ENCODE peak calls at places on chromosomes 12 and 14, in eight cellular contexts. L is neural progenitor cell, C is tibial nerve, B is A549, J is HepG2, N is GM06990, D is progenitor cell of endocrine pancreas, A is sigmoid colon. W is an unnamed sample.

GRCh38 chr12:78887008-78887407 is 22.4 kb downstream of the SYT1 start:
- DNase-seq in L (no peak), J (peak), A (no peak), N (no peak), B (peak), D (no peak), C (no peak), W (no peak)

GRCh38 chr12:68042212-68042699 is 53.0 kb downstream of the IFNG-AS1 start:
- DNase-seq in J (peak), B (no peak), A (no peak), L (no peak), N (peak), D (no peak), C (no peak), W (no peak)

GRCh38 chr12:101819467-101819866 is 11.3 kb downstream of the GNPTAB start:
- DNase-seq in D (no peak), N (no peak), B (no peak), J (no peak), A (no peak), C (no peak), L (no peak), W (no peak)

GRCh38 chr14:74309125-74309654 is 6.5 kb upstream of the ABCD4 start:
- DNase-seq in A (no peak), C (no peak), J (no peak), N (no peak), B (no peak), L (no peak), D (no peak), W (peak)

GRCh38 chr14:76376878-76377523 is 1.1 kb downstream of the ESRRB start:
- DNase-seq in D (no peak), N (no peak), C (no peak), A (no peak), B (no peak), L (peak), J (no peak), W (no peak)

GRCh38 chr14:42523656-42524055 is 917.0 kb downstream of the LRFN5 start:
- DNase-seq in D (no peak), B (no peak), J (no peak), L (no peak), A (no peak), C (no peak), N (no peak), W (no peak)

GRCh38 chr12:124191024-124191359 is 103.9 kb upstream of the RFLNA start:
- DNase-seq in N (no peak), C (no peak), J (no peak), D (no peak), L (peak), A (no peak), B (peak), W (no peak)

GRCh38 chr12:66387067-66387466 is 84.8 kb downstream of the HELB start:
- DNase-seq in J (no peak), N (no peak), D (no peak), B (no peak), C (no peak), L (no peak), A (no peak), W (no peak)

GRCh38 chr12:80551897-80552296 is 107.9 kb downstream of the PTPRQ start:
- DNase-seq in J (no peak), D (no peak), A (no peak), L (no peak), C (no peak), N (no peak), B (peak), W (no peak)

GRCh38 chr14:104393898-104394605 is 185.5 kb upstream of the C14orf180 start:
- DNase-seq in J (no peak), C (no peak), L (no peak), B (no peak), A (peak), D (no peak), N (peak), W (peak)

GRCh38 chr14:104249706-104250105 is 111.3 kb downstream of the KIF26A start:
- DNase-seq in L (no peak), B (no peak), J (no peak), D (no peak), C (no peak), N (no peak), A (no peak), W (no peak)

DNA sequence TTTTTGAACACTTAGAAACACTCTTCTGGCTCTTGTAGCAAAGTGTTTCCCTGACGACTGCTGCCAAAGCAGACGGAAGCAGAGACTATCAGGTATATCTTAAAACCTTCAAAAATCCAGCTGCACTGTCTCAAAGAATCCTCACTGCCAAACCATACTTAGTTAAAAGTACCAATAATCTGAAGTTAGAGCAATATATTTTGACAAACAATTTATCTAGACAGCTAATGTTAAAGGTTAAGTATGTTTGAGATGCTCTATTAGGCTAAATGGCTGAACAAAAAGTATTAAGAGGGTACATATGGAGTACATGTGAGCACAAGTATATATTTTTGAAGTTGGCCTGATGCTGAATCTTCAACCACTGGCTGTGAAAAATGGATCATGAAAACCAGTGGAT is 331.9 kb upstream of the DIO2 start:
- DNase-seq in D (no peak), B (no peak), C (no peak), N (no peak), L (no peak), A (no peak), J (no peak), W (no peak)
- TF ChIP-seq CTCF in D (no peak), B (no peak), C (no peak), N (no peak), L (no peak), A (no peak), J (no peak), W (no peak)

GRCh38 chr12:120110550-120111501 is 5.7 kb downstream of the RAB35 start:
- DNase-seq in N (peak), D (no peak), C (no peak), J (no peak), L (peak), A (peak), B (no peak), W (no peak)
- TF ChIP-seq CTCF in N (no peak), D (no peak), C (no peak), J (no peak), L (no peak), A (no peak), B (no peak), W (no peak)

GRCh38 chr12:90274407-90274806 is 565.8 kb upstream of the ATP2B1 start:
- DNase-seq in J (no peak), C (no peak), N (no peak), B (no peak), L (no peak), D (no peak), A (no peak), W (no peak)
- TF ChIP-seq CTCF in J (no peak), C (no peak), N (no peak), B (no peak), L (no peak), D (no peak), A (no peak), W (peak)

DNA sequence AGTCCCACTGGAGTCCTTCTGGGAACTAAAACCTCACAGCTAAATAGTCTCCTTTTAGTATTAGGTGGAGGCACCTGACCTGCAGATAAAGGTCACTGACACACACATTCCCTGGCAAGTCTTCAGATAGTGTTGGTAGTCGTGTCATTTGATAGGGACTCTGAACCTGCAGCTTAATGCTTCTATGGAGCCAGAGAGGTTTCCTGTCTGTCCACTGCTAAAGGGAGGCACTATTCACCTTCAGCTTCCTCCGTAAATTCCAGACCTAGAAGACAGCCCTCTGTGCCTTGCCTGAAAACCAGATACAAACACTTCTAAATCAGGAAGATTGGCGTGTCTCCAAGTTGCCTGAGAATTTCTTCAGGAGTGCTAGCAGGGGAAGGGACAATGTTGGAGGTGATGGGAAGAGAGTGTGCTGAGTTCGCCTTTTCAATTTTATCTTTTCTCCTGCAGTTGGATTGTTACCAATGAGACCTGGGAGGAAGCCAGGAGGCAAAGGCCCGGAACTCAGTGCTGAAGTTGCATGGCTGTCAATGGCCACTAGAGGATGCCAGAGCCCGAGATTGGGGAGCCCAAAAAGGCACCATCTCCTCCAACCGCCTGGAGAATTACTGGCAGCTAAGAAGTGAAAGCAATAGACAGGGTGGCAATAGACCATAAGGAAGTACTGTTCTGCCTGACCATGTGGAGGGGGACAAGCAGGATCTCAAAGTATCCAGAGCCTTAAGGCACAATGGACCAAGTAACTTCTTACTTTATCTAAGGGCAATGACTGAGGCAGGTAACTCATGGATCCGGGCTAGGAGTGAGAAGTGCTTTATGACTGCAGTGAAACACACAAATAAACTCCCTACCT is 81.6 kb upstream of the SCAF11 start:
- DNase-seq in D (peak), B (peak), J (peak), C (no peak), A (peak), L (peak), N (peak), W (no peak)
- TF ChIP-seq CTCF in D (peak), B (peak), J (peak), C (peak), A (peak), L (peak), N (peak), W (peak)

GRCh38 chr12:30457621-30458289 is 237.9 kb downstream of the IPO8 start:
- DNase-seq in L (peak), A (no peak), C (no peak), B (peak), J (peak), N (no peak), D (no peak), W (no peak)
- TF ChIP-seq CTCF in L (peak), A (no peak), C (no peak), B (no peak), J (peak), N (peak), D (peak), W (peak)

DNA sequence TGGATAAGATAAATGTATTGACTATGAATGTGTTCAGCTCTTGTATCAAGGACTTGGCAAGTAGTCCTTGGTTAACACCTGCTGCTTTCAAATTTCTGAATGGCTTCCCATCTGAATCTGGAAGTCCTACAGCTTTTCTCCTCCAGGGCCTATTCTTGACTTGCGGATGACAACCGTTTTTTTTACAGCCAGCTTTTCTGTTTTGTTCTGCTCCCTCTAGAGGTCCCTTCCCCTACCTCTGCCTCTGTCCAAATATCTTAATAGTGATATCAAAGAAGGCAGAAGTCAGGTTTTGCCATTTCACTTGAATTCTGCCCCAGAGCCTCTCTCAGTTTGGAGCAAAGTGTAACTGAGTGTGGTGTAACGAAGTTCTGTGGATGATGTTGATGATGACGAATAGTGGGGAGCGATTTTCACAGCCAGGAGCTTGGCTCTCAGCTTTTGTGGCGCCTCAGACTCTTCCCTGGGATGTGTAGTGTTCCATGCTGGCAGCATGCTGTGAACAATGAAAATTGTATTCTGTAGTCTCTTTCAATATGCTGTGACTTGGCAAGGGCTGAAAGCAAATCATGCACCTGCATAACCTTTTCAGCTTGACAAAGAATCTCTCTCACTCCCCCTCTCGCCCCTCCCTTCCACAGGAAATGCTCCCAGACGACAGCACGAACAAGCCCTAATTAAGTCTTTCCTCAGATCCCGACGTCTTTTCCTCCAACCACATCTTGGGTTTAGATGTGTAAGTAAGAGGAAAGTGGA is 5.0 kb upstream of the SLC4A8 start:
- DNase-seq in D (no peak), B (peak), C (no peak), A (no peak), L (peak), N (no peak), J (no peak), W (no peak)
- TF ChIP-seq CTCF in D (no peak), B (no peak), C (no peak), A (no peak), L (peak), N (no peak), J (no peak), W (peak)

DNA sequence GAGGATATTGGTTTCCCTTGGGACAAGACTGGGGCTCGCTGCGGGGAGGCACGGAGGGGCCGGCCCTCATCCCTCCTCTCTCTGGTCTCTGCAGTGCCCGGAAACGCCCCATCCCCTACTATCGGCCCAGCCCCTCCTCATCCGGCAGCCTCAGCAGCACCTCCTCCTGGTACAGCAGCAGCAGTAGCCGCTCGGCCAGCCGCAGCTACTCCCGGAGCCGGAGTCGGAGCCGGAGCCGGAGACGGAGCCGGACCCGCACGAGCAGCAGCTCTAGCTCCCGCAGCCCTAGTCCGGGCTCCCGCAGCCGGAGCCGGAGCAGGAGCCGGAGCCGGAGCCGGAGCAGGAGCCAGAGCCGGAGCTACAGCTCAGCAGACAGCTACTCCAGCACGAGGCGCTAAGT is 22.3 kb upstream of the HSPB8 start:
- DNase-seq in C (no peak), J (no peak), L (peak), A (no peak), D (no peak), N (no peak), B (peak), W (no peak)
- TF ChIP-seq CTCF in C (no peak), J (no peak), L (peak), A (no peak), D (peak), N (no peak), B (no peak), W (no peak)

DNA sequence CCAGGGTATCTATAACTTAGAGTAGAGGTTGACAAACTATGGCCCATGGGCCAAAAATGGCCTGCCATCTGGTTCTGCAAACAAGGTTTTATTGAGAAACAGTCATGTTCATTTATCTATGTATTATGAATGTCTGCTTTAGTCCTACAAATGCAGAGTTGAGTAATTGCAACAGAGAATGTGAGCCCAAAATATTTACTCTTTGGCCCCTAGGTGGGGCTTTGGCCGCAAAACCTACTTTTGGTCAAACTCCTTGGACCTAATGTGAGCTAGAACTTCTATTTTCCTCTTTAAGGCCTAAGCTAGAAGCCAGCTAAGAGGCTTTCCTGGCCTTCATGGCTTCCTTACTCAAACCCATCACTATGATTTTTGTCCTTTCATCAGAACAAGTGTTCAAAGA is 379.1 kb downstream of the NELL2 start:
- DNase-seq in C (no peak), N (no peak), B (no peak), D (no peak), J (no peak), A (no peak), L (peak), W (no peak)
- TF ChIP-seq CTCF in C (no peak), N (peak), B (no peak), D (peak), J (peak), A (no peak), L (peak), W (peak)